ENCODE peak calls at places on chromosomes 16 and 17, in six cellular contexts. Y is tibial artery; S is CD8-positive, alpha-beta T cell; I is CD8-positive, alpha-beta memory T cell; E is RWPE1; H is H9. L is an unnamed sample.

GRCh38 chr17:13931752-13932477 is 137.4 kb upstream of the COX10 start:
- DNase-seq in Y (peak), I (no peak), H (no peak), S (no peak), E (peak), L (no peak)

GRCh38 chr17:63564562-63564961 is 14.3 kb downstream of the DCAF7 start:
- DNase-seq in S (no peak), E (no peak), I (no peak), Y (no peak), H (peak), L (no peak)

GRCh38 chr17:73956595-73957465 is 246.6 kb upstream of the RPL38 start:
- DNase-seq in H (peak), I (no peak), S (peak), Y (no peak), E (peak), L (peak)

GRCh38 chr16:21584817-21585216 is 14.6 kb upstream of the METTL9 start:
- DNase-seq in E (no peak), I (no peak), Y (no peak), S (no peak), H (no peak), L (no peak)

GRCh38 chr17:29526322-29526721 is 40.5 kb downstream of the ABHD15 start:
- DNase-seq in H (no peak), Y (no peak), S (no peak), E (no peak), I (no peak), L (no peak)

GRCh38 chr16:57711-58110 is 4.1 kb downstream of the SNRNP25 start:
- DNase-seq in Y (no peak), S (no peak), E (no peak), I (no peak), H (no peak), L (no peak)

GRCh38 chr17:30095507-30096244 is 20.9 kb upstream of the NSRP1 start:
- DNase-seq in E (peak), Y (no peak), I (no peak), S (no peak), H (peak), L (no peak)

GRCh38 chr17:65017375-65017774 is 39.2 kb downstream of the GNA13 start:
- DNase-seq in E (no peak), H (peak), Y (no peak), S (no peak), I (no peak), L (no peak)

GRCh38 chr16:3036726-3037315 is at the start of gene BICDL2:
- DNase-seq in S (no peak), E (no peak), H (peak), I (no peak), Y (no peak), L (no peak)

GRCh38 chr17:4533522-4534502 is 21.4 kb downstream of the MYBBP1A start:
- DNase-seq in I (no peak), S (no peak), H (no peak), Y (no peak), E (no peak), L (peak)

GRCh38 chr17:79566251-79566955 is 44.4 kb downstream of the RBFOX3 start:
- DNase-seq in E (no peak), Y (no peak), H (no peak), I (no peak), S (no peak), L (no peak)

GRCh38 chr17:29844339-29845048 is 85.5 kb downstream of the SSH2 start:
- DNase-seq in Y (no peak), S (no peak), H (no peak), I (no peak), E (no peak), L (no peak)

GRCh38 chr17:9226794-9227135 is 205.5 kb downstream of the NTN1 start:
- DNase-seq in I (no peak), E (no peak), Y (no peak), H (peak), S (no peak), L (no peak)

GRCh38 chr16:17461951-17462729 is 8.6 kb downstream of the XYLT1 start:
- DNase-seq in I (no peak), S (no peak), E (no peak), Y (no peak), H (peak), L (no peak)

GRCh38 chr17:59783221-59784016 is 76.0 kb downstream of the VMP1 start:
- DNase-seq in E (peak), S (no peak), Y (no peak), I (no peak), H (no peak), L (no peak)

GRCh38 chr16:14102925-14103720 is 32.0 kb downstream of the MRTFB start:
- DNase-seq in I (no peak), Y (no peak), H (no peak), S (no peak), E (no peak), L (no peak)

GRCh38 chr17:72511874-72512273 is 391.1 kb downstream of the SOX9 start:
- DNase-seq in Y (no peak), I (no peak), E (no peak), H (no peak), S (no peak), L (no peak)

GRCh38 chr17:12068946-12069345 is 48.3 kb downstream of the MAP2K4 start:
- DNase-seq in E (no peak), I (no peak), H (no peak), S (no peak), Y (no peak), L (no peak)

GRCh38 chr17:67974186-67974585 is 22.1 kb downstream of the C17orf58 start:
- DNase-seq in S (no peak), H (peak), I (no peak), Y (no peak), E (no peak), L (no peak)

GRCh38 chr17:72465191-72466024 is 344.6 kb downstream of the SOX9 start:
- DNase-seq in I (no peak), S (no peak), E (peak), H (peak), Y (no peak), L (no peak)

GRCh38 chr17:27906238-27906603 is 13.1 kb upstream of the LYRM9 start:
- DNase-seq in S (no peak), E (no peak), Y (no peak), H (no peak), I (no peak), L (no peak)

GRCh38 chr17:57099165-57099564 is 14.1 kb downstream of the AKAP1 start:
- DNase-seq in H (no peak), E (no peak), I (no peak), S (no peak), Y (no peak), L (no peak)

GRCh38 chr16:74865922-74866598 is 91.4 kb upstream of the FA2H start:
- DNase-seq in H (peak), I (no peak), E (no peak), S (no peak), Y (no peak), L (no peak)

GRCh38 chr16:85782476-85782875 is 16.9 kb downstream of the EMC8 start:
- DNase-seq in S (no peak), Y (no peak), E (no peak), H (no peak), I (no peak), L (no peak)

GRCh38 chr16:80547145-80547544 is 6.4 kb downstream of the DYNLRB2 start:
- DNase-seq in E (no peak), H (no peak), S (no peak), I (no peak), Y (no peak), L (no peak)

GRCh38 chr17:74833501-74834361 is 26.0 kb downstream of the GRIN2C start:
- DNase-seq in E (peak), Y (peak), I (no peak), H (no peak), S (no peak), L (peak)

GRCh38 chr16:72493681-72494415 is 321.9 kb upstream of the PMFBP1 start:
- DNase-seq in S (no peak), I (no peak), E (no peak), Y (no peak), H (no peak), L (no peak)

GRCh38 chr16:50696575-50697420 is 3.4 kb downstream of the NOD2 start:
- DNase-seq in E (peak), I (peak), H (no peak), Y (peak), S (no peak), L (no peak)

GRCh38 chr17:75392559-75392958 is 12.9 kb downstream of the GRB2 start:
- DNase-seq in I (no peak), H (no peak), S (no peak), Y (no peak), E (no peak), L (no peak)

GRCh38 chr17:14630025-14630424 is 329.1 kb downstream of the HS3ST3B1 start:
- DNase-seq in E (no peak), I (no peak), Y (no peak), S (no peak), H (no peak), L (no peak)

GRCh38 chr16:50459681-50460080 is 88.5 kb upstream of the NKD1 start:
- DNase-seq in H (no peak), S (no peak), E (no peak), I (no peak), Y (no peak), L (no peak)

GRCh38 chr17:50763716-50764450 is 3.4 kb downstream of the ANKRD40CL start:
- DNase-seq in Y (no peak), H (no peak), E (no peak), S (peak), I (no peak), L (no peak)

GRCh38 chr16:86452451-86452850 is 57.9 kb upstream of the FOXF1 start:
- DNase-seq in I (no peak), S (no peak), H (no peak), E (no peak), Y (no peak), L (no peak)

GRCh38 chr16:66516172-66516807 is 33.6 kb downstream of the TK2 start:
- DNase-seq in I (no peak), S (no peak), H (no peak), E (no peak), Y (no peak), L (no peak)

GRCh38 chr17:44779211-44780025 is 20.6 kb downstream of the ADAM11 start:
- DNase-seq in S (peak), H (peak), E (peak), I (peak), Y (peak), L (peak)

GRCh38 chr16:10552281-10552680 is 28.1 kb downstream of the EMP2 start:
- DNase-seq in I (no peak), H (no peak), Y (no peak), E (no peak), S (no peak), L (no peak)

GRCh38 chr16:10551881-10552280 is 28.5 kb downstream of the EMP2 start:
- DNase-seq in H (no peak), I (no peak), Y (no peak), S (no peak), E (no peak), L (no peak)

GRCh38 chr16:10552998-10553491 is 27.4 kb downstream of the EMP2 start:
- DNase-seq in E (no peak), I (peak), Y (peak), S (peak), H (peak), L (no peak)

GRCh38 chr16:10556240-10556639 is 24.2 kb downstream of the EMP2 start:
- DNase-seq in Y (no peak), I (no peak), H (no peak), E (no peak), S (no peak), L (no peak)

DNA sequence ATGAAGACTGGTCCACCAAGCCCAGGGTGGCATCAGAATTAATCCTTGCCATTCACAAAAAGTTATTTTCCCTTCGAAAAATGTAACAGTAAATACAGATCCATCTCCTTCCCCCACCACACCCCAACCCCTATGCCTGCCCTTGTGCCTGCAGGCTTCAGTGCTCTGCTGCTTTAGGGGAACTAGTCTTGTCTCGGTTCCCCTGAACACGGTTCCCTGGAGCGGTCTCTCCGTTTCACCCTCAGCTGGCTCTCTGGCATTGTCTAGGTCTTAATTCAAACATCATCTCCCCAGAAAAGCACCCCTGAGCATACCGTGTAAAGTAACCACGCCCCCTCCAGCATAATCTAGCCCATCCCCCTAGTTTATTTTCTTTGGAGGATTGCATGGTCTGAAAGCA is 25.8 kb downstream of the EMP2 start:
- DNase-seq in Y (no peak), E (no peak), S (no peak), H (no peak), I (no peak), L (no peak)
- H3K27ac ChIP-seq in Y (no peak), E (no peak), S (no peak), H (no peak), I (no peak), L (no peak)

GRCh38 chr16:25966172-25967097 is 274.7 kb downstream of the HS3ST4 start:
- DNase-seq in Y (no peak), H (no peak), E (no peak), I (no peak), S (no peak), L (no peak)
- H3K27ac ChIP-seq in Y (no peak), H (no peak), E (no peak), I (no peak), S (no peak), L (no peak)

GRCh38 chr16:56120447-56121155 is 70.7 kb upstream of the GNAO1 start:
- DNase-seq in H (no peak), E (no peak), I (no peak), Y (no peak), S (no peak), L (no peak)

GRCh38 chr16:56113223-56113622 is 78.1 kb upstream of the GNAO1 start:
- DNase-seq in S (no peak), I (no peak), E (no peak), H (no peak), Y (no peak), L (no peak)

GRCh38 chr16:56116577-56116964 is 74.7 kb upstream of the GNAO1 start:
- DNase-seq in I (no peak), Y (no peak), E (no peak), S (no peak), H (no peak), L (no peak)

GRCh38 chr16:56119138-56119537 is 72.2 kb upstream of the GNAO1 start:
- DNase-seq in E (no peak), I (no peak), Y (no peak), S (no peak), H (no peak), L (no peak)

GRCh38 chr16:56115817-56116576 is 75.3 kb upstream of the GNAO1 start:
- DNase-seq in S (no peak), E (no peak), I (no peak), H (no peak), Y (no peak), L (no peak)
- H3K27ac ChIP-seq in S (no peak), E (no peak), I (no peak), H (no peak), Y (no peak), L (peak)

GRCh38 chr17:17289091-17289490 is 8.0 kb upstream of the COPS3 start:
- DNase-seq in E (no peak), I (no peak), Y (no peak), S (no peak), H (no peak), L (no peak)

GRCh38 chr17:17280613-17281549 is at the start of gene COPS3:
- DNase-seq in E (peak), I (peak), Y (peak), H (peak), S (peak), L (peak)

GRCh38 chr17:17289701-17290100 is 8.7 kb upstream of the COPS3 start:
- DNase-seq in H (no peak), I (no peak), Y (no peak), S (no peak), E (no peak), L (no peak)

GRCh38 chr17:17285951-17286350 is 4.9 kb upstream of the COPS3 start:
- DNase-seq in H (no peak), S (no peak), I (no peak), E (no peak), Y (no peak), L (no peak)
- H3K27ac ChIP-seq in H (no peak), S (no peak), I (no peak), E (no peak), Y (no peak), L (no peak)

GRCh38 chr16:1311212-1311737 is 1.8 kb downstream of the UBE2I start:
- DNase-seq in S (no peak), E (no peak), Y (no peak), H (no peak), I (no peak), L (no peak)

GRCh38 chr16:1311738-1312458 is 2.5 kb downstream of the UBE2I start:
- DNase-seq in S (no peak), E (no peak), Y (no peak), H (no peak), I (no peak), L (no peak)

GRCh38 chr16:1310832-1311200 is 1.4 kb downstream of the UBE2I start:
- DNase-seq in E (no peak), Y (no peak), H (no peak), S (peak), I (no peak), L (no peak)

GRCh38 chr16:1308977-1309885 is at the start of gene UBE2I:
- DNase-seq in I (peak), H (peak), S (peak), E (peak), Y (peak), L (peak)

DNA sequence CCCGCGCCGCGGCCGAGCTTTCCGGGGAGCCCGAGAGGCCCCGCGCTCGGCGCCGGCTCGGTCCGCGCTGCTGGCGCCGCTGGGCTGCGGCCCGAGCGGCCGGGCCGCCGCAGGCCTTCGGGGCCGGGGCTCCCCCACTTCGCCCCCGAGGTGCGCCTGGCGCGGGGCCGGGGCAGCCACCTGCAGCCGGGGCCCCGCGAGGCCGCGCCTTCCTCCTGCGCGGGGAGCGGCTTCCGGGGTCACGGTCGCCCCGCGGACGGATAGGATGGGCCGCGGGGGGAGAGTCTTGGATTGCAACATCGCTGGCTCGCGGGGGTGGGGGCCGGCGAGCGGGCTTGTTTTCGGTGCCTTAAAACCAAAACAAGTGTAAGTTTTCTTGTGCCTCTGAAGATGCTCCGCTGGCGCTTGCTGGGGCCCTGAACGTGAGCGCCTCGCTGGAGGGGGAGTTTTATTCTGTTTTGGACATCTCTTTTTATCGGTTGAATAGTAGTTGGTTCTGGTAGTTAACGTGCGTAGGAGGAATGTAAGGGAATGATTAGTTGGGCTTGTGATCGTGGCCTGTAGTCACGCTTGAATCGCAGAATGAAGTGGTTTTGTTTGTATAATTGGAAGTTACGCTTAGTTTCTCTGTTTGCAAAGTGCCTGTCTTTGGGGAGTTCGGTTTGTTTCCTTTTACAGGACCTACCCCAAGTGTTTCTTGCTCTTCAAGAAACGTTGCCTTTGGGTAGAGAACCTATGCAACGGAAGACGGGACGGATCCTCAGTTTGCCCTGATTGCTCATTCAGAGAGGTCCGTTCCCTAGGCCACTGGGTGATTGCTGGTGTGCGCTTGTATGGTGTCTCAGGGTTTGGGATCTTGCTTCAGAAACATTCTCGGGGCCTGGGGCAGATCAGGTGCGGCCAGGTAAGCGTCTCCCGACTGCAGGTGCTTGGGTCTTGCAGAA is 724 bp downstream of the UBE2I start:
- DNase-seq in S (peak), H (no peak), Y (peak), I (peak), E (no peak), L (peak)
- H3K27ac ChIP-seq in S (peak), H (no peak), Y (peak), I (peak), E (peak), L (peak)

L was measured in substantia nigra.